ENCODE peak calls at places on chromosome 22, in six cellular contexts. C, R, G, Z, S and U are unnamed samples.

GRCh38 chr22:25709758-25710157 is 32.2 kb upstream of the MYO18B start:
- DNase-seq in C (no peak), R (no peak), G (no peak), Z (no peak), S (no peak), U (no peak)

GRCh38 chr22:37607912-37608476 is 640 bp upstream of the GGA1 start:
- DNase-seq in C (no peak), R (no peak), G (no peak), Z (no peak), S (no peak), U (no peak)

GRCh38 chr22:27046126-27046525 is 388.7 kb downstream of the MIAT start:
- DNase-seq in C (no peak), R (no peak), G (no peak), Z (no peak), S (no peak), U (no peak)

GRCh38 chr22:32475428-32476010 is 908 bp downstream of the FBXO7 start:
- DNase-seq in C (no peak), R (no peak), G (peak), Z (peak), S (peak), U (peak)

GRCh38 chr22:24775769-24776492 is 1.4 kb upstream of the PIWIL3 start:
- DNase-seq in C (no peak), R (no peak), G (no peak), Z (no peak), S (no peak), U (no peak)

GRCh38 chr22:36753120-36753802 is 22.7 kb downstream of the IFT27 start:
- DNase-seq in C (no peak), R (no peak), G (no peak), Z (peak), S (no peak), U (peak)

GRCh38 chr22:24305260-24305692 is 34.6 kb downstream of the SPECC1L start:
- DNase-seq in C (no peak), R (no peak), G (no peak), Z (no peak), S (no peak), U (no peak)

GRCh38 chr22:26763633-26764295 is 106.4 kb downstream of the MIAT start:
- DNase-seq in C (no peak), R (no peak), G (no peak), Z (peak), S (peak), U (peak)

GRCh38 chr22:46085831-46086576 is 64.3 kb upstream of the PPARA start:
- DNase-seq in C (no peak), R (no peak), G (peak), Z (peak), S (peak), U (no peak)